ENCODE peak calls at places on chromosomes 1 and 21, in eight cellular contexts. K is PC-3, A is keratinocyte, P is SK-N-SH, Z is astrocyte, H is GM23248, W is GM12878, E is GM23338. X is an unnamed sample.
A peak's percentile ranks its signal among the peaks of the same experiment; 100 is the strongest.

GRCh38 chr1:223756002-223756775 is 43.9 kb downstream of the CAPN2 start:
- DNase-seq in K (no peak), A (no peak), P (no peak), Z (no peak), H (no peak), W (no peak), E (no peak), X (no peak)

GRCh38 chr1:153534933-153535663 is 693 bp downstream of the S100A6 start:
- DNase-seq in K (no peak), A (peak; percentile 59), P (no peak), Z (no peak), H (peak; percentile 75), W (no peak), E (no peak), X (peak; percentile 51)

GRCh38 chr1:148318123-148318899 is 164.8 kb downstream of the PPIAL4G start:
- DNase-seq in K (no peak), A (no peak), P (no peak), Z (no peak), H (peak; percentile 32), W (peak; percentile 27), E (peak; percentile 80), X (no peak)

GRCh38 chr1:243286409-243287127 is 30.7 kb downstream of the SDCCAG8 start:
- DNase-seq in K (peak; percentile 70), A (no peak), P (no peak), Z (peak; percentile 67), H (peak; percentile 49), W (no peak), E (no peak), X (no peak)

GRCh38 chr1:58829861-58830260 is 46.0 kb upstream of the JUN start:
- DNase-seq in K (no peak), A (no peak), P (no peak), Z (peak; percentile 46), H (peak; percentile 49), W (no peak), E (no peak), X (no peak)

GRCh38 chr1:87972818-87973217 is 644.1 kb downstream of the LMO4 start:
- DNase-seq in K (no peak), A (no peak), P (no peak), Z (peak; percentile 29), H (no peak), W (no peak), E (no peak), X (no peak)

GRCh38 chr1:20373764-20374163 is 83.1 kb downstream of the VWA5B1 start:
- DNase-seq in K (no peak), A (no peak), P (no peak), Z (no peak), H (peak; percentile 23), W (no peak), E (no peak), X (peak; percentile 19)

GRCh38 chr1:1116701-1117468 is 996 bp upstream of the C1orf159 start:
- DNase-seq in K (peak; percentile 20), A (no peak), P (peak; percentile 75), Z (no peak), H (peak; percentile 65), W (no peak), E (peak; percentile 50), X (no peak)

GRCh38 chr1:87394462-87394861 is 65.8 kb downstream of the LMO4 start:
- DNase-seq in K (no peak), A (no peak), P (no peak), Z (no peak), H (no peak), W (no peak), E (peak; percentile 14), X (no peak)

GRCh38 chr1:207669469-207670111 is 24.7 kb downstream of the CR1L start:
- DNase-seq in K (no peak), A (no peak), P (no peak), Z (no peak), H (no peak), W (no peak), E (no peak), X (no peak)

GRCh38 chr1:18360251-18360650 is 120.5 kb upstream of the KLHDC7A start:
- DNase-seq in K (peak; percentile 46), A (no peak), P (no peak), Z (no peak), H (no peak), W (no peak), E (no peak), X (no peak)

GRCh38 chr1:36149973-36150295 is 648 bp upstream of the TRAPPC3 start:
- DNase-seq in K (no peak), A (no peak), P (no peak), Z (no peak), H (no peak), W (no peak), E (no peak), X (no peak)

GRCh38 chr1:221998186-221998612 is 256.3 kb upstream of the DUSP10 start:
- DNase-seq in K (no peak), A (no peak), P (no peak), Z (peak; percentile 91), H (peak; percentile 27), W (no peak), E (no peak), X (no peak)

GRCh38 chr1:192474080-192474683 is 101.4 kb upstream of the RGS1 start:
- DNase-seq in K (peak; percentile 60), A (no peak), P (peak; percentile 27), Z (no peak), H (peak; percentile 79), W (no peak), E (peak; percentile 71), X (no peak)

GRCh38 chr1:73980324-73981040 is 217.5 kb downstream of the LRRIQ3 start:
- DNase-seq in K (peak; percentile 32), A (no peak), P (no peak), Z (peak; percentile 25), H (no peak), W (no peak), E (no peak), X (no peak)

GRCh38 chr21:34075099-34075425 is 1.7 kb downstream of the MRPS6 start:
- DNase-seq in K (no peak), A (no peak), P (no peak), Z (no peak), H (no peak), W (no peak), E (no peak), X (no peak)
- H3K4me2 ChIP-seq in K (peak overlapping the region; percentile 83), A (peak overlapping the region; percentile 95), P (peak overlapping the region; percentile 99), Z (peak overlapping the region; percentile 97), H (peak overlapping the region; percentile 90), W (peak overlapping the region; percentile 35), E (peak overlapping the region; percentile 96), X (peak overlapping the region; percentile 90)

GRCh38 chr1:201486158-201486557 is 17.2 kb upstream of the PHLDA3 start:
- DNase-seq in K (no peak), A (no peak), P (no peak), Z (no peak), H (peak; percentile 27), W (no peak), E (no peak), X (no peak)
- H3K27ac ChIP-seq in K (no peak overlapping the region), A (no peak overlapping the region), P (no peak overlapping the region), Z (no peak overlapping the region), H (no peak overlapping the region), W (no peak overlapping the region), E (no peak overlapping the region), X (no peak overlapping the region)

DNA sequence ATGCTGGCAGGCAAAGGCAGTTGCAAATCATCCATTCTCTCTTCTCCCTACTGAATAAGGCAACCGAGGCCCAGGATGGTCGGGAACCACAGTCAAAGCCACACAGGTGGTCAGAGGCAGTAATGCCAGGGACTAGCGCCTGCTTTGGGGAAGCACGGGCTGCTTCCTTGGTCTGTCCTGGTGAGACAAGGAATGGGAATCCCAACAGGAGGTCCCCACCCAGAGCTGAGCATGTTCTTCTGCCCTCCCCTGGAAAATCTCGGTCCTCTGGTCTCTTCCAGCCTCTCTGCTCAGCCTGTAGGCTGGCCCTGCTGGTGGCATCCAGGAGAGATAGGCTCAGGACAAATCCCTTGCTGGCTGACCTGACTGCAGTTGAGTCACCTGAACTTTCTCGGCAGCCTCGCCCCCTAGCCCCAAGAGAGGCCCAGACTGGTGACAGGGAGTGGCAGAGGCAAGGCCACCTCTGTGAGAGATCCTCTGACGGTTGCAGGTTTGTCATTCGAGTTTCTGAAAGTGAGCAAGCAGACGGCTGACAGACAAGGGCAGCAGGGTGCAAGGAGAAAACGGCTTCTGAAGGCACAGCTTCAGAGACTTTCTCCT is 5.8 kb downstream of the OLIG1 start:
- DNase-seq in K (no peak), A (no peak), P (no peak), Z (no peak), H (no peak), W (no peak), E (peak; percentile 17), X (no peak)
- H3K4me2 ChIP-seq in K (no peak overlapping the region), A (no peak overlapping the region), P (no peak overlapping the region), Z (no peak overlapping the region), H (no peak overlapping the region), W (no peak overlapping the region), E (peak overlapping the region; percentile 72), X (no peak overlapping the region)

DNA sequence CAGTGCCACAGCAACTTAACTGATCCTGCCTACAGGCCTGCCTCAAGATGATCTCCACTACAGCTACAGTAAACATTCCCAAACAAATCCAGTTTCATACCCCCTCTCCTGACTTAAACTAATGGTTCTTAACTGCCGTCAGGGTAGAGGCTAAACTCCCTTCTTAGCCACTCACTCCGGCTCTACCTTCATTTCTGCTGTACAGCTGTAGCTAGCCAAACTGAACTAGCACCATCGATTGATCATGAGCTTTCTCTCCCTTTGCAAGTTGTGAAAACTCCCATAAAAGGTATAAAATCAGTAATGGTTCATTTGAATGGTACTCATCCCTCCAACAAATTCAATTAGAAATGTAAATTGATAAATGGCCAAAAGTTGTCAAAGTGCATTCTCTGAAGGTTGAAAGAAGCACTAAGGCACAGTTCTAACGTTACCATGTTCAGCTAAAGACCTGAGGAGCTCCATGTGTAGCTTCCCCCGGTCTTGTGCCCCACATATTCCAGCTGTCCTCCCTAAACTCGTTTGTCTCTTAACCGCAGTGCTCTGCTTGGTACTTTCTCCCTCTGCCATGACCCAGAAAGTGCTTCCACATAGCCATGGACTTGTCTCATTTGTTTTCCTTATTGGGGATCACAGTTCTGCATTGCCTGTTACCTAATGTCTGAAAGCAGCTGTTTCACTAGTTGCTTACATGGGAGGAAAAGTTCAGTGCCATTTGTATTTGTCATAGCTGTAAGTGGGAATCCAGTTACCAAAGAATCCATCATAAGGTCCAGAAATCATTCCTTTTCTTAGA is 49.8 kb downstream of the DHX9 start:
- DNase-seq in K (no peak), A (no peak), P (no peak), Z (peak; percentile 48), H (peak; percentile 27), W (no peak), E (peak; percentile 12), X (no peak)
- H3K27ac ChIP-seq in K (no peak overlapping the region), A (no peak overlapping the region), P (no peak overlapping the region), Z (no peak overlapping the region), H (no peak overlapping the region), W (no peak overlapping the region), E (peak overlapping the region; percentile 78), X (no peak overlapping the region)

DNA sequence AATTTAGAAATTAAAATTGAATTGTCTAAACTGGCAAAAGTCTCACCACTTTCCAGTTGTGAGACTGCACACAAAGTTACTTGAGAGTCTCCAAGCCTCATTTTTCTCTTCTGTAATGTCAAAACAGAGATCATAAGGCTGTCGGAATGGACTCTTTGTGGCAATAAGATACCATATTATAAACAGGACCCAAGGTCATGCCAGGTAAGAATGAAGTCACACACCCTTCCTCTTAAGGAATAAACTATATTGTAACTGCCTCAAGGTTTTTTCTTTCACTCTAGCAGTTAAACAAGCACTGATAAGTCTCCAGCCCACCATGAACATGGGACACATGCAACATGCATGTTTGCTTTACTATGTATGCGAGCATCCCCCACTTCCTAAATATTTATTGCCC is 50.1 kb upstream of the DIRAS3 start:
- DNase-seq in K (no peak), A (no peak), P (no peak), Z (no peak), H (no peak), W (no peak), E (no peak), X (no peak)
- H3K4me2 ChIP-seq in K (no peak overlapping the region), A (no peak overlapping the region), P (no peak overlapping the region), Z (no peak overlapping the region), H (no peak overlapping the region), W (no peak overlapping the region), E (no peak overlapping the region), X (no peak overlapping the region)

X was measured in PC-9.